ENCODE peak calls at places on chromosomes 7 and 10, in five cellular contexts. Q is right cardiac atrium, C is HepG2, B is K562, Y is heart left ventricle. Z is an unnamed sample.

GRCh38 chr10:95866448-95866842 is 41.3 kb upstream of the CC2D2B start:
- ATAC-seq in Q (no peak), C (peak), B (no peak), Y (no peak), Z (no peak)

GRCh38 chr7:2471022-2471329 is 5.2 kb downstream of the GRIFIN start:
- ATAC-seq in Q (no peak), C (no peak), B (no peak), Y (no peak), Z (no peak)

GRCh38 chr10:62818426-62819011 is 2.4 kb upstream of the EGR2 start:
- ATAC-seq in Q (no peak), C (no peak), B (no peak), Y (no peak), Z (no peak)

GRCh38 chr7:142436601-142437000 is 178.7 kb upstream of the PRSS58 start:
- ATAC-seq in Q (no peak), C (no peak), B (no peak), Y (no peak), Z (no peak)

GRCh38 chr7:120486164-120486563 is 213.2 kb downstream of the KCND2 start:
- ATAC-seq in Q (no peak), C (no peak), B (no peak), Y (no peak), Z (no peak)

GRCh38 chr10:129756912-129757861 is 206.9 kb downstream of the EBF3 start:
- ATAC-seq in Q (peak), C (no peak), B (no peak), Y (no peak), Z (no peak)

GRCh38 chr10:88769384-88769783 is 9.6 kb downstream of the LIPN start:
- ATAC-seq in Q (no peak), C (no peak), B (no peak), Y (no peak), Z (no peak)

GRCh38 chr7:82423446-82423845 is 20.1 kb downstream of the CACNA2D1 start:
- ATAC-seq in Q (no peak), C (no peak), B (no peak), Y (no peak), Z (no peak)

GRCh38 chr10:121540773-121541395 is 57.4 kb downstream of the FGFR2 start:
- ATAC-seq in Q (no peak), C (no peak), B (no peak), Y (no peak), Z (no peak)

GRCh38 chr10:124193309-124193696 is 99.9 kb upstream of the CHST15 start:
- ATAC-seq in Q (no peak), C (no peak), B (no peak), Y (no peak), Z (no peak)

DNA sequence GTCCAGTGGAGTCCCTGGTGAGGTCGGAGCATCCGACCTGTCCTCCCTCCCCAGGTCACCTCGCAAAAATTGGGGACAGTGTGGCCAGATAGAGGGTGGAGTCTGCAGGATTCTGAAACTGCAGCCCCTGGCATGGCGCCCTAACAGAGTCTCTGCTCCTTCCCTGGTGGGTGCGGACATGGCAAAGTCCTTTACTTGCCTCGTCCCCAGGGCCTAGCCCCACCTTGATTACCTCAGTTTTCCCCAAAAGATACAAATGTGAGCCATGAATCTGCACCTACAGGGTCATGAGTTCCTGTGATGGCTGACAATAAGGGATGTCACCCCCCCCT is 47.7 kb downstream of the NPVF start:
- ATAC-seq in Q (no peak), C (peak), B (no peak), Y (no peak), Z (no peak)
- H3K4me3 ChIP-seq in Q (peak), C (peak), B (peak), Y (peak), Z (peak)

GRCh38 chr10:24721254-24722106 is 2.2 kb downstream of the ARHGAP21 start:
- ATAC-seq in Q (no peak), C (peak), B (peak), Y (no peak), Z (no peak)
- H3K4me3 ChIP-seq in Q (peak), C (peak), B (peak), Y (peak), Z (peak)

GRCh38 chr10:93600446-93600860 is 582 bp downstream of the RBP4 start:
- ATAC-seq in Q (peak), C (peak), B (no peak), Y (no peak), Z (no peak)
- H3K4me3 ChIP-seq in Q (peak), C (peak), B (no peak), Y (peak), Z (no peak)

GRCh38 chr7:44308741-44309270 is 16.6 kb downstream of the CAMK2B start:
- ATAC-seq in Q (peak), C (peak), B (no peak), Y (peak), Z (no peak)

GRCh38 chr7:44311561-44312495 is 13.6 kb downstream of the CAMK2B start:
- ATAC-seq in Q (no peak), C (no peak), B (no peak), Y (no peak), Z (no peak)

GRCh38 chr7:44307905-44308740 is 17.3 kb downstream of the CAMK2B start:
- ATAC-seq in Q (no peak), C (no peak), B (no peak), Y (no peak), Z (no peak)

GRCh38 chr7:44309271-44310091 is 15.9 kb downstream of the CAMK2B start:
- ATAC-seq in Q (peak), C (peak), B (peak), Y (peak), Z (peak)

DNA sequence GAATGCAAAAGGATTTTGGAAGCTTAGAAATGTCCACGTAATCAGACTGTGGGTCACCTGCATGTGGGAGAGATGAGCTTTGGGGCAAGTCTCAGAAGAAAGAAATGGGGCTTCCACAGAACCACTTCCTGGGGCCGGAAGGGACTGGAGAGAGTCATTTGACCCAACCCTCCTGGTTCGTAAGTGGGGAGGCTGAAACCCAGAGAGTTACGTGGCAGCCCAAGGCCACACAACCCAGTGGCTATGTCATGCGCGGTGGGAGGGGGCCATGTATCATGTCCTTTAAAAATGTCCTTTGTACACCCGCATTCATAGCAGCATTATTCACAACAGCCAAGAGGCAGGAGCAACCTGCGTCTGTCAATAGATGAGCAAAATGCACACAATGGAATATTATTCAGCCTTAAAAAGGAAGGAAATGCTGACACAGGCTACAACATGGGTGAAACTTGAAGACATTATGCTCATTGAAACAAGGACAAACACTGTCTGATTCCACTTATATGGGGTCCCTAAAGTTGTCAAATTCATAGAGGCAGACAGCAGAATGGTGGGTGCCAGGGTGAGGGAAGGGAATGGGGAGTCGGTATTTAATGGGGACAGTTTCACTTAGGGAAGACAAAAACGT is 15.1 kb downstream of the CAMK2B start:
- ATAC-seq in Q (no peak), C (no peak), B (no peak), Y (no peak), Z (no peak)
- H3K4me3 ChIP-seq in Q (peak), C (no peak), B (no peak), Y (peak), Z (peak)

GRCh38 chr10:102396751-102397151 is 1.2 kb downstream of the NFKB2 start:
- ATAC-seq in Q (no peak), C (no peak), B (no peak), Y (no peak), Z (no peak)
- H3K4me3 ChIP-seq in Q (no peak), C (no peak), B (no peak), Y (peak), Z (no peak)

Z was measured in gastroesophageal sphincter.